ENCODE peak calls at places on chromosomes 6 and 20, in four cellular contexts. F is K562, M is H1, Z is HepG2. R is an unnamed sample.
A peak's percentile ranks its signal among the peaks of the same experiment; 100 is the strongest.

GRCh38 chr6:121222656-121223055 is 111.6 kb downstream of the TBC1D32 start:
- DNase-seq in F (no peak), M (no peak), Z (no peak), R (peak; percentile 21)

GRCh38 chr6:165820934-165821333 is 157.9 kb upstream of the PDE10A start:
- DNase-seq in F (no peak), M (no peak), Z (no peak), R (no peak)

GRCh38 chr6:82711105-82711829 is 347.6 kb downstream of the TPBG start:
- DNase-seq in F (no peak), M (no peak), Z (no peak), R (no peak)

GRCh38 chr20:56676001-56676400 is 46.9 kb downstream of the TFAP2C start:
- DNase-seq in F (no peak), M (no peak), Z (no peak), R (no peak)

GRCh38 chr6:26532699-26533523 is 5.3 kb upstream of the HMGN4 start:
- DNase-seq in F (peak; percentile 81), M (no peak), Z (peak; percentile 91), R (peak; percentile 96)

GRCh38 chr6:89433637-89434499 is 916 bp downstream of the ANKRD6 start:
- DNase-seq in F (no peak), M (no peak), Z (no peak), R (no peak)

GRCh38 chr6:136753624-136754023 is 38.7 kb downstream of the MAP3K5 start:
- DNase-seq in F (no peak), M (no peak), Z (no peak), R (no peak)

GRCh38 chr6:44649365-44650025 is 262.0 kb downstream of the CDC5L start:
- DNase-seq in F (no peak), M (no peak), Z (no peak), R (no peak)

GRCh38 chr20:549720-550496 is 6.3 kb upstream of the CSNK2A1 start:
- DNase-seq in F (no peak), M (no peak), Z (no peak), R (no peak)

GRCh38 chr6:33809619-33810018 is 5.8 kb upstream of the MLN start:
- DNase-seq in F (no peak), M (no peak), Z (no peak), R (no peak)

GRCh38 chr6:15843764-15844163 is 180.9 kb upstream of the DTNBP1 start:
- DNase-seq in F (no peak), M (no peak), Z (no peak), R (no peak)

GRCh38 chr6:81614292-81614691 is 138.2 kb downstream of the TENT5A start:
- DNase-seq in F (no peak), M (no peak), Z (peak; percentile 13), R (peak; percentile 77)

GRCh38 chr6:113723182-113723581 is 134.0 kb upstream of the MARCKS start:
- DNase-seq in F (no peak), M (no peak), Z (no peak), R (peak; percentile 85)

GRCh38 chr20:57250607-57251343 is 15.7 kb downstream of the BMP7 start:
- DNase-seq in F (no peak), M (no peak), Z (no peak), R (no peak)

GRCh38 chr20:36091561-36092423 is 62.7 kb upstream of the EPB41L1 start:
- DNase-seq in F (no peak), M (peak; percentile 34), Z (no peak), R (no peak)

GRCh38 chr6:168848797-168849196 is 404.8 kb downstream of the THBS2 start:
- DNase-seq in F (no peak), M (no peak), Z (no peak), R (no peak)

GRCh38 chr6:168851460-168852103 is 402.1 kb downstream of the THBS2 start:
- DNase-seq in F (no peak), M (no peak), Z (no peak), R (no peak)

GRCh38 chr6:168852336-168852884 is 401.2 kb downstream of the THBS2 start:
- DNase-seq in F (no peak), M (no peak), Z (no peak), R (no peak)

GRCh38 chr6:168849459-168849858 is 404.2 kb downstream of the THBS2 start:
- DNase-seq in F (no peak), M (no peak), Z (no peak), R (no peak)
- H3K27ac ChIP-seq in F (no peak overlapping the region), M (no peak overlapping the region), Z (no peak overlapping the region), R (no peak overlapping the region)

GRCh38 chr6:137843206-137843605 is 23.9 kb upstream of the TNFAIP3 start:
- DNase-seq in F (no peak), M (no peak), Z (no peak), R (no peak)
- H3K27me3 ChIP-seq in F (no peaks in the 10 kb centered on the region), M (no peaks in the 10 kb centered on the region), Z (no peaks in the 10 kb centered on the region), R (no peaks in the 10 kb centered on the region)

GRCh38 chr20:52056203-52057062 is 135.1 kb downstream of the ZFP64 start:
- DNase-seq in F (no peak), M (no peak), Z (no peak), R (no peak)
- TF ChIP-seq JUN in F (no peak), M (no peak), Z (no peak), R (no peak)

GRCh38 chr6:144351338-144351737 is 66.2 kb downstream of the UTRN start:
- DNase-seq in F (no peak), M (no peak), Z (no peak), R (no peak)

GRCh38 chr6:144351741-144352140 is 66.6 kb downstream of the UTRN start:
- DNase-seq in F (no peak), M (no peak), Z (no peak), R (peak; percentile 84)

GRCh38 chr6:144349690-144350132 is 64.6 kb downstream of the UTRN start:
- DNase-seq in F (no peak), M (no peak), Z (peak; percentile 81), R (peak; percentile 100)

GRCh38 chr6:144352310-144352709 is 67.2 kb downstream of the UTRN start:
- DNase-seq in F (no peak), M (no peak), Z (no peak), R (no peak)

GRCh38 chr6:144350176-144350575 is 65.0 kb downstream of the UTRN start:
- DNase-seq in F (no peak), M (no peak), Z (no peak), R (no peak)
- H3K27ac ChIP-seq in F (peak overlapping the region; percentile 47), M (no peak overlapping the region), Z (peak overlapping the region; percentile 53), R (peak overlapping the region; percentile 90)

GRCh38 chr6:117267766-117268534 is 2.6 kb downstream of the VGLL2 start:
- DNase-seq in F (no peak), M (no peak), Z (no peak), R (no peak)

GRCh38 chr6:117264487-117265424 is 602 bp upstream of the VGLL2 start:
- DNase-seq in F (no peak), M (no peak), Z (no peak), R (no peak)

GRCh38 chr6:117265425-117266266 is at the start of gene VGLL2:
- DNase-seq in F (no peak), M (no peak), Z (peak; percentile 15), R (peak; percentile 12)

GRCh38 chr6:117266948-117267347 is 1.6 kb downstream of the VGLL2 start:
- DNase-seq in F (no peak), M (no peak), Z (no peak), R (no peak)

GRCh38 chr6:117266267-117266797 is 974 bp downstream of the VGLL2 start:
- DNase-seq in F (no peak), M (no peak), Z (no peak), R (no peak)
- H3K27me3 ChIP-seq in F (peaks cover 47% of the 10 kb centered on the region), M (peaks cover 80% of the 10 kb centered on the region), Z (peaks cover 20% of the 10 kb centered on the region), R (peaks cover 85% of the 10 kb centered on the region)

DNA sequence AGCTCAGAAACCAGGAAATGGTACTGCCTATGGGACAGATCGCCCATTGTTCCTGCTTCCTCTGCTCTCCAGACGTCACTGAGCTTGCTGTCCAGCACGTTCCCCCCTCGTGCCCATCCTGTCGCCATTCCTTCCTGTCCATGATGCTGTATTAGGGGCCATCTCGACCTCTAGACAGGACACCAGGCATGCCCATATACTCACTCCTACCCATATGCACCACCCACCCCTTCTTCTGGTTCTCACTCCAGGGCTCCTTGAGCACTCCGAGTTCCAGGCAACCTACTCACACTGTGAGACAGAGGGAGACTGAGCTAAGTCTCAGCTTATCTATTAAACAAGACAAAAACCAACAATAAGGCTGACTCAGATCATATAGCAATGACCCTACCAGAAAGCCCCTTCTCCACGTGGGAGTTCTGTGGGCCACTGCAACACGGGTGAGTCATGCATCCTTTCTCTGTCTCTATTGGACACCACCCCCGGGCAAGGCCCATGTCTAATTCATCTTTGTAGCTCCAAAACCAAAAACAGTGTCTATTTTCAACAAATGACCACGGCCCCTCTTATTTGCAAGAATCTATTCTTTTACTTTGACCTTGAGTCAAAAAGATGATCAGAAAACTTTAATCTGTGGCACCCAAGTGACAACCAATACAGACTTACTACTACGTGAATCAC is 65.7 kb downstream of the PSMG4 start:
- DNase-seq in F (peak; percentile 92), M (no peak), Z (peak; percentile 17), R (peak; percentile 93)
- TF ChIP-seq JUN in F (peak; percentile 98), M (no peak), Z (no peak), R (peak; percentile 88)

R was measured in endothelial cell of umbilical vein.